ENCODE peak calls at places on chromosomes 5 and 9, in nine cellular contexts. One of them, this sample, is unnamed.

GRCh38 chr5:27854243-27854852 is 816.0 kb upstream of the CDH9 start:
- DNase-seq in T-helper 1 cell: no peak
- DNase-seq in neuronal stem cell: no peak
- DNase-seq in neural crest cell: no peak
- DNase-seq in D341Med: no peak
- DNase-seq in left ventricle myocardium inferior: no peak
- DNase-seq in T-helper 22 cell: no peak
- DNase-seq in caudate nucleus: no peak
- DNase-seq in brain microvascular endothelial cell: peak; percentile 57
- DNase-seq in this sample: no peak

GRCh38 chr5:58239731-58240130 is 220.2 kb downstream of the PLK2 start:
- DNase-seq in T-helper 1 cell: no peak
- DNase-seq in neuronal stem cell: no peak
- DNase-seq in neural crest cell: no peak
- DNase-seq in D341Med: no peak
- DNase-seq in left ventricle myocardium inferior: no peak
- DNase-seq in T-helper 22 cell: no peak
- DNase-seq in caudate nucleus: no peak
- DNase-seq in brain microvascular endothelial cell: no peak
- DNase-seq in this sample: no peak

GRCh38 chr5:155952486-155953105 is 374.4 kb upstream of the SGCD start:
- DNase-seq in T-helper 1 cell: no peak
- DNase-seq in neuronal stem cell: no peak
- DNase-seq in neural crest cell: no peak
- DNase-seq in D341Med: no peak
- DNase-seq in left ventricle myocardium inferior: no peak
- DNase-seq in T-helper 22 cell: no peak
- DNase-seq in caudate nucleus: no peak
- DNase-seq in brain microvascular endothelial cell: no peak
- DNase-seq in this sample: no peak

GRCh38 chr5:122267195-122267594 is 44.8 kb upstream of the SNCAIP start:
- DNase-seq in T-helper 1 cell: no peak
- DNase-seq in neuronal stem cell: no peak
- DNase-seq in neural crest cell: no peak
- DNase-seq in D341Med: no peak
- DNase-seq in left ventricle myocardium inferior: no peak
- DNase-seq in T-helper 22 cell: no peak
- DNase-seq in caudate nucleus: no peak
- DNase-seq in brain microvascular endothelial cell: no peak
- DNase-seq in this sample: no peak

GRCh38 chr9:100589582-100589981 is 11.7 kb downstream of the CAVIN4 start:
- DNase-seq in T-helper 1 cell: no peak
- DNase-seq in neuronal stem cell: no peak
- DNase-seq in neural crest cell: no peak
- DNase-seq in D341Med: no peak
- DNase-seq in left ventricle myocardium inferior: no peak
- DNase-seq in T-helper 22 cell: no peak
- DNase-seq in caudate nucleus: no peak
- DNase-seq in brain microvascular endothelial cell: no peak
- DNase-seq in this sample: no peak

GRCh38 chr9:121399883-121400607 is 30.0 kb upstream of the STOM start:
- DNase-seq in T-helper 1 cell: no peak
- DNase-seq in neuronal stem cell: peak; percentile 65
- DNase-seq in neural crest cell: no peak
- DNase-seq in D341Med: peak; percentile 37
- DNase-seq in left ventricle myocardium inferior: no peak
- DNase-seq in T-helper 22 cell: no peak
- DNase-seq in caudate nucleus: no peak
- DNase-seq in brain microvascular endothelial cell: peak; percentile 53
- DNase-seq in this sample: no peak

GRCh38 chr9:114216081-114216480 is 60.7 kb downstream of the COL27A1 start:
- DNase-seq in T-helper 1 cell: no peak
- DNase-seq in neuronal stem cell: no peak
- DNase-seq in neural crest cell: no peak
- DNase-seq in D341Med: no peak
- DNase-seq in left ventricle myocardium inferior: peak; percentile 65
- DNase-seq in T-helper 22 cell: no peak
- DNase-seq in caudate nucleus: no peak
- DNase-seq in brain microvascular endothelial cell: no peak
- DNase-seq in this sample: peak; percentile 69

GRCh38 chr5:65892801-65893200 is 33.6 kb upstream of the ERBIN start:
- DNase-seq in T-helper 1 cell: no peak
- DNase-seq in neuronal stem cell: no peak
- DNase-seq in neural crest cell: no peak
- DNase-seq in D341Med: no peak
- DNase-seq in left ventricle myocardium inferior: no peak
- DNase-seq in T-helper 22 cell: no peak
- DNase-seq in caudate nucleus: no peak
- DNase-seq in brain microvascular endothelial cell: no peak
- DNase-seq in this sample: no peak

GRCh38 chr5:945691-946541 is 53.2 kb downstream of the TRIP13 start:
- DNase-seq in T-helper 1 cell: no peak
- DNase-seq in neuronal stem cell: no peak
- DNase-seq in neural crest cell: no peak
- DNase-seq in D341Med: peak; percentile 34
- DNase-seq in left ventricle myocardium inferior: no peak
- DNase-seq in T-helper 22 cell: no peak
- DNase-seq in caudate nucleus: no peak
- DNase-seq in brain microvascular endothelial cell: no peak
- DNase-seq in this sample: no peak

GRCh38 chr5:2724831-2725230 is 26.6 kb downstream of the IRX2 start:
- DNase-seq in T-helper 1 cell: no peak
- DNase-seq in neuronal stem cell: no peak
- DNase-seq in neural crest cell: no peak
- DNase-seq in D341Med: no peak
- DNase-seq in left ventricle myocardium inferior: no peak
- DNase-seq in T-helper 22 cell: no peak
- DNase-seq in caudate nucleus: no peak
- DNase-seq in brain microvascular endothelial cell: no peak
- DNase-seq in this sample: no peak

GRCh38 chr5:179967489-179967888 is 59.8 kb upstream of the TBC1D9B start:
- DNase-seq in T-helper 1 cell: no peak
- DNase-seq in neuronal stem cell: no peak
- DNase-seq in neural crest cell: no peak
- DNase-seq in D341Med: no peak
- DNase-seq in left ventricle myocardium inferior: no peak
- DNase-seq in T-helper 22 cell: no peak
- DNase-seq in caudate nucleus: no peak
- DNase-seq in brain microvascular endothelial cell: no peak
- DNase-seq in this sample: no peak

GRCh38 chr9:119917175-119917574 is 547.9 kb upstream of the BRINP1 start:
- DNase-seq in T-helper 1 cell: no peak
- DNase-seq in neuronal stem cell: no peak
- DNase-seq in neural crest cell: no peak
- DNase-seq in D341Med: no peak
- DNase-seq in left ventricle myocardium inferior: no peak
- DNase-seq in T-helper 22 cell: no peak
- DNase-seq in caudate nucleus: no peak
- DNase-seq in brain microvascular endothelial cell: no peak
- DNase-seq in this sample: no peak

GRCh38 chr5:22928821-22929482 is 75.8 kb upstream of the CDH12 start:
- DNase-seq in T-helper 1 cell: no peak
- DNase-seq in neuronal stem cell: peak; percentile 9
- DNase-seq in neural crest cell: no peak
- DNase-seq in D341Med: no peak
- DNase-seq in left ventricle myocardium inferior: no peak
- DNase-seq in T-helper 22 cell: no peak
- DNase-seq in caudate nucleus: no peak
- DNase-seq in brain microvascular endothelial cell: no peak
- DNase-seq in this sample: no peak

GRCh38 chr5:142830241-142831018 is 60.3 kb downstream of the ARHGAP26 start:
- DNase-seq in T-helper 1 cell: no peak
- DNase-seq in neuronal stem cell: no peak
- DNase-seq in neural crest cell: no peak
- DNase-seq in D341Med: no peak
- DNase-seq in left ventricle myocardium inferior: no peak
- DNase-seq in T-helper 22 cell: no peak
- DNase-seq in caudate nucleus: no peak
- DNase-seq in brain microvascular endothelial cell: peak; percentile 94
- DNase-seq in this sample: no peak

GRCh38 chr9:136326777-136327312 is 494 bp upstream of the GPSM1 start:
- DNase-seq in T-helper 1 cell: no peak
- DNase-seq in neuronal stem cell: no peak
- DNase-seq in neural crest cell: no peak
- DNase-seq in D341Med: no peak
- DNase-seq in left ventricle myocardium inferior: no peak
- DNase-seq in T-helper 22 cell: no peak
- DNase-seq in caudate nucleus: no peak
- DNase-seq in brain microvascular endothelial cell: no peak
- DNase-seq in this sample: no peak

GRCh38 chr5:119074419-119074818 is 3.5 kb downstream of the DMXL1 start:
- DNase-seq in T-helper 1 cell: no peak
- DNase-seq in neuronal stem cell: no peak
- DNase-seq in neural crest cell: no peak
- DNase-seq in D341Med: no peak
- DNase-seq in left ventricle myocardium inferior: no peak
- DNase-seq in T-helper 22 cell: no peak
- DNase-seq in caudate nucleus: no peak
- DNase-seq in brain microvascular endothelial cell: no peak
- DNase-seq in this sample: no peak

GRCh38 chr5:149128023-149128875 is 13.0 kb upstream of the ABLIM3 start:
- DNase-seq in T-helper 1 cell: no peak
- DNase-seq in neuronal stem cell: no peak
- DNase-seq in neural crest cell: peak; percentile 37
- DNase-seq in D341Med: peak; percentile 70
- DNase-seq in left ventricle myocardium inferior: no peak
- DNase-seq in T-helper 22 cell: no peak
- DNase-seq in caudate nucleus: no peak
- DNase-seq in brain microvascular endothelial cell: peak; percentile 47
- DNase-seq in this sample: peak; percentile 65

GRCh38 chr9:79895232-79895631 is 323.5 kb downstream of the TLE4 start:
- DNase-seq in T-helper 1 cell: no peak
- DNase-seq in neuronal stem cell: no peak
- DNase-seq in neural crest cell: no peak
- DNase-seq in D341Med: no peak
- DNase-seq in left ventricle myocardium inferior: no peak
- DNase-seq in T-helper 22 cell: no peak
- DNase-seq in caudate nucleus: no peak
- DNase-seq in brain microvascular endothelial cell: no peak
- DNase-seq in this sample: no peak

GRCh38 chr5:4868140-4868735 is 271.9 kb upstream of the ADAMTS16 start:
- DNase-seq in T-helper 1 cell: no peak
- DNase-seq in neuronal stem cell: peak; percentile 52
- DNase-seq in neural crest cell: peak; percentile 80
- DNase-seq in D341Med: peak; percentile 78
- DNase-seq in left ventricle myocardium inferior: peak; percentile 41
- DNase-seq in T-helper 22 cell: no peak
- DNase-seq in caudate nucleus: peak; percentile 12
- DNase-seq in brain microvascular endothelial cell: peak; percentile 32
- DNase-seq in this sample: peak; percentile 77

GRCh38 chr9:136596630-136597031 is 50.8 kb upstream of the NOTCH1 start:
- DNase-seq in T-helper 1 cell: no peak
- DNase-seq in neuronal stem cell: no peak
- DNase-seq in neural crest cell: peak; percentile 54
- DNase-seq in D341Med: no peak
- DNase-seq in left ventricle myocardium inferior: no peak
- DNase-seq in T-helper 22 cell: no peak
- DNase-seq in caudate nucleus: peak; percentile 51
- DNase-seq in brain microvascular endothelial cell: no peak
- DNase-seq in this sample: no peak

GRCh38 chr9:99004717-99005460 is 61.2 kb downstream of the COL15A1 start:
- DNase-seq in T-helper 1 cell: no peak
- DNase-seq in neuronal stem cell: no peak
- DNase-seq in neural crest cell: no peak
- DNase-seq in D341Med: no peak
- DNase-seq in left ventricle myocardium inferior: no peak
- DNase-seq in T-helper 22 cell: no peak
- DNase-seq in caudate nucleus: no peak
- DNase-seq in brain microvascular endothelial cell: no peak
- DNase-seq in this sample: no peak

GRCh38 chr5:83306572-83307241 is 164.8 kb upstream of the VCAN start:
- DNase-seq in T-helper 1 cell: no peak
- DNase-seq in neuronal stem cell: no peak
- DNase-seq in neural crest cell: no peak
- DNase-seq in D341Med: no peak
- DNase-seq in left ventricle myocardium inferior: peak; percentile 29
- DNase-seq in T-helper 22 cell: no peak
- DNase-seq in caudate nucleus: peak; percentile 1
- DNase-seq in brain microvascular endothelial cell: peak; percentile 89
- DNase-seq in this sample: no peak

GRCh38 chr9:73962792-73963191 is 534.3 kb upstream of the RORB start:
- DNase-seq in T-helper 1 cell: no peak
- DNase-seq in neuronal stem cell: no peak
- DNase-seq in neural crest cell: no peak
- DNase-seq in D341Med: no peak
- DNase-seq in left ventricle myocardium inferior: no peak
- DNase-seq in T-helper 22 cell: no peak
- DNase-seq in caudate nucleus: no peak
- DNase-seq in brain microvascular endothelial cell: no peak
- DNase-seq in this sample: no peak

GRCh38 chr9:119868694-119869093 is 499.5 kb upstream of the BRINP1 start:
- DNase-seq in T-helper 1 cell: no peak
- DNase-seq in neuronal stem cell: no peak
- DNase-seq in neural crest cell: no peak
- DNase-seq in D341Med: no peak
- DNase-seq in left ventricle myocardium inferior: no peak
- DNase-seq in T-helper 22 cell: no peak
- DNase-seq in caudate nucleus: no peak
- DNase-seq in brain microvascular endothelial cell: no peak
- DNase-seq in this sample: peak; percentile 11

GRCh38 chr9:123696476-123696875 is 233.4 kb downstream of the DENND1A start:
- DNase-seq in T-helper 1 cell: no peak
- DNase-seq in neuronal stem cell: no peak
- DNase-seq in neural crest cell: no peak
- DNase-seq in D341Med: no peak
- DNase-seq in left ventricle myocardium inferior: no peak
- DNase-seq in T-helper 22 cell: no peak
- DNase-seq in caudate nucleus: no peak
- DNase-seq in brain microvascular endothelial cell: no peak
- DNase-seq in this sample: no peak

GRCh38 chr9:108956627-108957026 is 22.4 kb downstream of the ABITRAM start:
- DNase-seq in T-helper 1 cell: no peak
- DNase-seq in neuronal stem cell: no peak
- DNase-seq in neural crest cell: no peak
- DNase-seq in D341Med: no peak
- DNase-seq in left ventricle myocardium inferior: no peak
- DNase-seq in T-helper 22 cell: no peak
- DNase-seq in caudate nucleus: no peak
- DNase-seq in brain microvascular endothelial cell: no peak
- DNase-seq in this sample: no peak

GRCh38 chr5:1736889-1737711 is 62.5 kb downstream of the MRPL36 start:
- DNase-seq in T-helper 1 cell: no peak
- DNase-seq in neuronal stem cell: no peak
- DNase-seq in neural crest cell: no peak
- DNase-seq in D341Med: peak; percentile 29
- DNase-seq in left ventricle myocardium inferior: no peak
- DNase-seq in T-helper 22 cell: no peak
- DNase-seq in caudate nucleus: no peak
- DNase-seq in brain microvascular endothelial cell: no peak
- DNase-seq in this sample: no peak

GRCh38 chr5:112146323-112146848 is 272.7 kb downstream of the EPB41L4A start:
- DNase-seq in T-helper 1 cell: no peak
- DNase-seq in neuronal stem cell: no peak
- DNase-seq in neural crest cell: no peak
- DNase-seq in D341Med: no peak
- DNase-seq in left ventricle myocardium inferior: no peak
- DNase-seq in T-helper 22 cell: no peak
- DNase-seq in caudate nucleus: no peak
- DNase-seq in brain microvascular endothelial cell: peak; percentile 79
- DNase-seq in this sample: no peak

GRCh38 chr5:57202811-57203210 is 29.0 kb downstream of the GPBP1 start:
- DNase-seq in T-helper 1 cell: no peak
- DNase-seq in neuronal stem cell: no peak
- DNase-seq in neural crest cell: no peak
- DNase-seq in D341Med: no peak
- DNase-seq in left ventricle myocardium inferior: no peak
- DNase-seq in T-helper 22 cell: no peak
- DNase-seq in caudate nucleus: no peak
- DNase-seq in brain microvascular endothelial cell: no peak
- DNase-seq in this sample: no peak

GRCh38 chr5:157972579-157972978 is 113.6 kb upstream of the CLINT1 start:
- DNase-seq in T-helper 1 cell: no peak
- DNase-seq in neuronal stem cell: no peak
- DNase-seq in neural crest cell: no peak
- DNase-seq in D341Med: no peak
- DNase-seq in left ventricle myocardium inferior: no peak
- DNase-seq in T-helper 22 cell: no peak
- DNase-seq in caudate nucleus: no peak
- DNase-seq in brain microvascular endothelial cell: no peak
- DNase-seq in this sample: no peak

GRCh38 chr5:72955143-72955767 is 586 bp upstream of the FCHO2 start:
- DNase-seq in T-helper 1 cell: no peak
- DNase-seq in neuronal stem cell: no peak
- DNase-seq in neural crest cell: no peak
- DNase-seq in D341Med: no peak
- DNase-seq in left ventricle myocardium inferior: peak; percentile 86
- DNase-seq in T-helper 22 cell: no peak
- DNase-seq in caudate nucleus: no peak
- DNase-seq in brain microvascular endothelial cell: no peak
- DNase-seq in this sample: no peak